ENCODE peak calls at places on chromosome 15, in five cellular contexts. O is tibial artery, J is psoas muscle, X is progenitor cell of endocrine pancreas, W is lung. I is an unnamed sample.

GRCh38 chr15:52139599-52140462 is 27.3 kb upstream of the BCL2L10 start:
- DNase-seq in X (peak), J (peak), O (peak), W (peak), I (peak)

GRCh38 chr15:38724827-38725226 is 160.2 kb upstream of the RASGRP1 start:
- DNase-seq in J (no peak), O (no peak), X (no peak), W (no peak), I (no peak)

GRCh38 chr15:76059320-76060097 is at the start of gene TMEM266:
- DNase-seq in O (peak), X (peak), J (peak), W (no peak), I (peak)

GRCh38 chr15:79091204-79091867 is 756 bp upstream of the RASGRF1 start:
- DNase-seq in W (no peak), O (no peak), J (no peak), X (no peak), I (no peak)

GRCh38 chr15:31457161-31457560 is 130.5 kb downstream of the KLF13 start:
- DNase-seq in X (no peak), O (no peak), J (no peak), W (no peak), I (no peak)

GRCh38 chr15:32823750-32824149 is 105.9 kb downstream of the GREM1 start:
- DNase-seq in X (no peak), O (no peak), J (no peak), W (no peak), I (no peak)

GRCh38 chr15:68207176-68207935 is 2.2 kb upstream of the CALML4 start:
- DNase-seq in O (no peak), W (no peak), J (no peak), X (no peak), I (no peak)

GRCh38 chr15:80152896-80153876 is at the start of gene FAH:
- DNase-seq in X (no peak), W (peak), J (peak), O (no peak), I (peak)

GRCh38 chr15:101694261-101694660 is 30.0 kb downstream of the TARS3 start:
- DNase-seq in W (no peak), O (no peak), X (no peak), J (no peak), I (no peak)

GRCh38 chr15:86915811-86916331 is 836.2 kb downstream of the AGBL1 start:
- DNase-seq in W (no peak), J (no peak), O (no peak), X (no peak), I (no peak)

GRCh38 chr15:40128746-40129660 is 20.3 kb upstream of the BMF start:
- DNase-seq in X (no peak), J (no peak), W (no peak), O (no peak), I (no peak)

GRCh38 chr15:57597431-57597830 is 5.7 kb downstream of the MYZAP start:
- DNase-seq in W (no peak), X (no peak), J (no peak), O (no peak), I (no peak)

GRCh38 chr15:90099072-90099867 is 3.0 kb downstream of the IDH2 start:
- DNase-seq in J (no peak), W (no peak), O (no peak), X (no peak), I (no peak)

GRCh38 chr15:59349715-59350420 is 22.8 kb downstream of the MYO1E start:
- DNase-seq in O (no peak), X (no peak), J (no peak), W (peak), I (no peak)

GRCh38 chr15:94028809-94029208 is 202.6 kb upstream of the MCTP2 start:
- DNase-seq in J (no peak), O (no peak), X (no peak), W (no peak), I (no peak)

GRCh38 chr15:94029495-94029894 is 201.9 kb upstream of the MCTP2 start:
- DNase-seq in X (no peak), J (no peak), W (no peak), O (no peak), I (no peak)

GRCh38 chr15:94026458-94026967 is 204.8 kb upstream of the MCTP2 start:
- DNase-seq in J (no peak), O (no peak), W (no peak), X (no peak), I (no peak)

GRCh38 chr15:94028121-94028520 is 203.2 kb upstream of the MCTP2 start:
- DNase-seq in W (no peak), J (no peak), X (no peak), O (no peak), I (no peak)

GRCh38 chr15:94027571-94027970 is 203.8 kb upstream of the MCTP2 start:
- DNase-seq in X (no peak), J (no peak), O (no peak), W (no peak), I (no peak)
- TF ChIP-seq CTCF in X (no peak), J (no peak), O (no peak), W (no peak), I (no peak)

GRCh38 chr15:91589360-91589759 is 264.1 kb upstream of the SLCO3A1 start:
- DNase-seq in X (no peak), J (no peak), O (no peak), W (no peak), I (no peak)
- TF ChIP-seq CTCF in X (peak), J (no peak), O (no peak), W (no peak), I (no peak)

GRCh38 chr15:74179983-74180688 is 6.6 kb downstream of the ISLR start:
- DNase-seq in J (peak), X (no peak), O (no peak), W (no peak), I (no peak)
- TF ChIP-seq CTCF in J (no peak), X (no peak), O (no peak), W (no peak), I (no peak)

DNA sequence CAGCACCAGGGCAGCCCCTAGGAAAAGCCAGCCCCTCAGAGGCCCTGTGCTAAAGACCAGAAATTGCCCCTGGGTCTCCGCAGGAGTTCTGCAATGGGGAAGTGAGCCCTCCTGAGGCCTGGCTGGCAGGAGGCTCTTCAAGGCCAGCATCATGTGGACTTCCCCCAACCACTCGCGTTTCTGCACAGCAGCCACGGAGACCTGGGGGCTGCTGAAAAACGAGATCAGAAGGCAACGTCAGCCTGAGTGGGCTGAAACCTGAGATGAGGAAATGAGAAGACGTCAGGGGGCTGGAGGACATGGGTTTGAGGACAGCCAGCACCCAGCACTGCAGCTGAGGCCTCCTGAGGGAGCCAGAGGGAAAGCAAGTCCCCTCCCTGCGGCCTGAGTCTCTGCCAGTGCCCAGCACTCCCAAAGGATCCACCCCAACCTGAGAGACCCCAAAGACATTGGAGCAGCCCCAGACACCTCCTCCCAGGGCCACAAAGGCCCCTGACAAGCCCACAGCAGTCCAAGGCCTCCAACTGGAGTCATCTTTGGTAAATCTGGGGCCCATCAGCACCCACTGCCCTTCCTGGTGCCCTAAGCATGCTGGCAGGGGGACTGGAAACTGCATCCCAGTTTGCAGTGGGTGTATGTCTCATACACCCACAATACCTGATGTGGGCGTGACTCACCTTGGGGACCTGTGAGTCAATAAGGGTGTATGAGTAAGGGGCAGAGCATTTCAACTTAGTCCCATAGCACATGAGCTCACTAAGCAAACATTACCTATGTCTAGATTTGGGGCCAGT is 29.2 kb upstream of the CYP11A1 start:
- DNase-seq in X (no peak), J (no peak), O (no peak), W (no peak), I (no peak)
- TF ChIP-seq CTCF in X (no peak), J (no peak), O (no peak), W (no peak), I (no peak)

DNA sequence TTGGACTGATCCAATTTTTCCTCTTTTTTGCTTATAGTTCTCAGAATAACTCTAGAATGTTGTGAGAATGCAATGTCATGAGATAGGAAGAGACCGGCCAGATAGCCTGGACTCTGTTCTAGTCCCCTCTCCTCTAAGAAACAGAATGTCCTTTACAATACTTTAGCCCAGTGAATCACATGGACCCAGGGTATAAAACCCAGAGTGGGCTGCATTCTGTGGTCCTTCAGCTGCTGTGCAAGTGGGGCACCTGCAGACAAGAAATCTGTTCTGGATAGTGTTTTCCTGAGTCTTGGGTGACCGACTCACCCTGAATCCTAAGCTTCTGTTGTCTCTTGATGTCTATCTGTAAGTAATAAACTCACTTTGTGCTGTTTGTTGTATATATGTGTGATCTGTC is 368.6 kb upstream of the DPH6 start:
- DNase-seq in X (no peak), W (no peak), O (no peak), J (no peak), I (no peak)
- TF ChIP-seq CTCF in X (no peak), W (no peak), O (no peak), J (no peak), I (no peak)

I was measured in mesothelial cell of epicardium.